ENCODE peak calls at places on chromosomes 12 and 14, in seven cellular contexts. D, V, B, Q, C, L and I are unnamed samples.

GRCh38 chr14:99430491-99430890 is 50.2 kb downstream of the SETD3 start:
- DNase-seq in D (peak; percentile 31), V (peak; percentile 16), B (no peak), Q (no peak), C (peak; percentile 58), L (no peak), I (peak; percentile 69)

GRCh38 chr12:63937381-63938168 is 93.1 kb downstream of the SRGAP1 start:
- DNase-seq in D (no peak), V (no peak), B (no peak), Q (no peak), C (no peak), L (no peak), I (no peak)

GRCh38 chr14:92512807-92513203 is 776 bp upstream of the RIN3 start:
- DNase-seq in D (no peak), V (no peak), B (no peak), Q (no peak), C (no peak), L (no peak), I (no peak)

GRCh38 chr14:68232643-68233055 is 413.1 kb downstream of the RAD51B start:
- DNase-seq in D (no peak), V (peak; percentile 98), B (peak; percentile 65), Q (no peak), C (peak; percentile 66), L (peak; percentile 39), I (peak; percentile 58)

GRCh38 chr12:90262261-90262660 is 553.6 kb upstream of the ATP2B1 start:
- DNase-seq in D (no peak), V (peak; percentile 27), B (no peak), Q (no peak), C (no peak), L (no peak), I (no peak)

GRCh38 chr14:33647385-33647786 is 303.5 kb downstream of the EGLN3 start:
- DNase-seq in D (no peak), V (peak; percentile 20), B (no peak), Q (no peak), C (no peak), L (no peak), I (no peak)

GRCh38 chr12:50887191-50887590 is 44.5 kb downstream of the TMPRSS12 start:
- DNase-seq in D (no peak), V (no peak), B (no peak), Q (no peak), C (no peak), L (no peak), I (no peak)

GRCh38 chr12:30783946-30784345 is 29.2 kb upstream of the CAPRIN2 start:
- DNase-seq in D (no peak), V (no peak), B (no peak), Q (no peak), C (no peak), L (no peak), I (no peak)

GRCh38 chr12:13126494-13126893 is 23.0 kb upstream of the GSG1 start:
- DNase-seq in D (no peak), V (no peak), B (no peak), Q (no peak), C (no peak), L (no peak), I (no peak)

GRCh38 chr12:107126688-107127481 is 33.5 kb upstream of the CRY1 start:
- DNase-seq in D (no peak), V (peak; percentile 33), B (no peak), Q (no peak), C (no peak), L (no peak), I (no peak)

GRCh38 chr12:94874086-94874985 is 129.2 kb downstream of the NDUFA12 start:
- DNase-seq in D (no peak), V (no peak), B (no peak), Q (no peak), C (no peak), L (no peak), I (no peak)

GRCh38 chr14:48384786-48385185 is 709.4 kb upstream of the MDGA2 start:
- DNase-seq in D (no peak), V (no peak), B (no peak), Q (no peak), C (no peak), L (no peak), I (no peak)

GRCh38 chr12:30795660-30796507 is 41.1 kb upstream of the CAPRIN2 start:
- DNase-seq in D (peak; percentile 58), V (peak; percentile 69), B (peak; percentile 70), Q (no peak), C (peak; percentile 52), L (peak; percentile 31), I (peak; percentile 37)

GRCh38 chr12:65662590-65662989 is 161.7 kb upstream of the HMGA2 start:
- DNase-seq in D (no peak), V (no peak), B (no peak), Q (no peak), C (no peak), L (no peak), I (no peak)

GRCh38 chr14:69615471-69616407 is 4.3 kb downstream of the SUSD6 start:
- DNase-seq in D (no peak), V (no peak), B (no peak), Q (peak; percentile 40), C (peak; percentile 71), L (peak; percentile 75), I (peak; percentile 49)

GRCh38 chr12:131085816-131086591 is 132.3 kb downstream of the ADGRD1 start:
- DNase-seq in D (no peak), V (no peak), B (no peak), Q (peak; percentile 13), C (peak; percentile 12), L (no peak), I (peak; percentile 11)

GRCh38 chr14:77014004-77014604 is 14.4 kb downstream of the IRF2BPL start:
- DNase-seq in D (no peak), V (no peak), B (no peak), Q (no peak), C (no peak), L (no peak), I (peak; percentile 77)

GRCh38 chr12:11729008-11729407 is 79.5 kb downstream of the ETV6 start:
- DNase-seq in D (no peak), V (no peak), B (no peak), Q (no peak), C (peak; percentile 61), L (peak; percentile 80), I (peak; percentile 83)

GRCh38 chr12:4984971-4985370 is 58.7 kb upstream of the KCNA5 start:
- DNase-seq in D (no peak), V (no peak), B (no peak), Q (no peak), C (no peak), L (no peak), I (no peak)
- TF ChIP-seq EP300 in D (no peak), V (no peak), B (no peak), Q (no peak), C (no peak), L (no peak), I (no peak)

DNA sequence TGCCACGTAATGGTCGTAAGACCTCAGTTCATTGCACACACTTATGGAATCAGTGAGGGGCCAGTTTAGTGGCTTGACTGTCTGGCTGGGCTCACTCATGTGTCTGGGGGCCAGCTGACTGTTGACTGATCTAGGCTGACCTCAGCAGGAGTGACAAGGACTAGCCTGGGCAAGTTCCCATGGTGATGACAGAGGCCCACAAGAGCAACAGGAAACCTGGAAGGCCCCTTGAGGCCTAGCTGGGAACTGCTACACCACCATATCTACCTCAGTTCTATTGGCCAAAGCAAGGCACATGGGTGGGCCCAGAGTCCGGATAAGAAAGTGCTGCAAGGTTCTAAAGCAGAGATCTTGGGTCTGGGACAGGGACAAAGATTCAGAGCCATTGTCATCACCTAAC is 21.3 kb upstream of the RFLNA start:
- DNase-seq in D (peak; percentile 85), V (peak; percentile 77), B (no peak), Q (no peak), C (no peak), L (no peak), I (no peak)
- TF ChIP-seq EP300 in D (no peak), V (no peak), B (no peak), Q (no peak), C (no peak), L (no peak), I (no peak)

DNA sequence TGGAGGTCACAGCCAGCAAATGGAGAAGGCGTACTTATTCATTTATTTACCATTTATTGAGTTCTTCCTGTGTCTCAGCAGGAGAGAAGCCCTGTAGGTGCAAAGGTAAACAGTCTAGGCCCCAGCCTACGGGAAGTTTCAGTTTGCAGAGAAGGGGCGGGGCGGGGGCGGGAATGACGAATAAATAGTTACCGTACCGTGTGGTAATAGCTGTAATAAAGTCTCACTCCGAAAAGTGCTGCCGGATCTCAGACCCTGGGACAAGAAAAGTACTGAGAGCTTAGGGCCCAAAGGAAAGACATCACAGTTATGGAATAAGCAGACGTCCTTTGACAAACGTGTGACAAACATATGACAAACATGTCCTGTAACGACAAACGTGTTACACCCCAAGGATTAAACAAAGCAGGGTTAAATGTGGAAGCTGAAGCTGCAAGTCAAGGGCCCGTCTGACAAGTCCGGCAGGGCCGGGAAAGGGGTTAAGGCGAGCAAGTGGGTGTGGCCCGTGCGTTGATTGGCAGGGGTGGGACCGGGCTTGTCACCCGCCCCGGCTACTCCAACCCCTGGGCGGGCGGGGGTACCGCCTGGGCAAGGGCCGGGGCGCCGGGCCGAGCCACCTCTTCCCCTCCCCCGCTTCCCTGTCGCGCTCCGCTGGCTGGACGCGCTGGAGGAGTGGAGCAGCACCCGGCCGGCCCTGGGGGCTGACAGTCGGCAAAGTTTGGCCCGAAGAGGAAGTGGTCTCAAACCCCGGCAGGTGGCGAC is at the start of gene LRP10:
- DNase-seq in D (peak; percentile 93), V (peak; percentile 93), B (peak; percentile 96), Q (peak; percentile 85), C (peak; percentile 97), L (peak; percentile 96), I (peak; percentile 96)
- TF ChIP-seq EP300 in D (no peak), V (no peak), B (no peak), Q (peak; percentile 93), C (no peak), L (peak; percentile 28), I (no peak)

GRCh38 chr14:59333235-59333634 is 131.9 kb downstream of the GPR135 start:
- DNase-seq in D (no peak), V (no peak), B (no peak), Q (no peak), C (no peak), L (no peak), I (no peak)

GRCh38 chr14:59336078-59336477 is 129.1 kb downstream of the GPR135 start:
- DNase-seq in D (no peak), V (no peak), B (no peak), Q (no peak), C (no peak), L (no peak), I (no peak)

GRCh38 chr14:59339526-59339925 is 125.7 kb downstream of the GPR135 start:
- DNase-seq in D (no peak), V (no peak), B (no peak), Q (no peak), C (no peak), L (no peak), I (no peak)

GRCh38 chr14:59333668-59334067 is 131.5 kb downstream of the GPR135 start:
- DNase-seq in D (no peak), V (peak; percentile 53), B (no peak), Q (no peak), C (no peak), L (no peak), I (no peak)

GRCh38 chr14:59337151-59337611 is 128.0 kb downstream of the GPR135 start:
- DNase-seq in D (no peak), V (no peak), B (peak; percentile 78), Q (peak; percentile 29), C (peak; percentile 35), L (peak; percentile 48), I (peak; percentile 29)
- TF ChIP-seq EP300 in D (no peak), V (no peak), B (no peak), Q (peak; percentile 71), C (no peak), L (no peak), I (peak; percentile 25)